ENCODE peak calls at places on chromosomes 13 and 19, in four cellular contexts. H, U, X and N are unnamed samples.
A peak's percentile ranks its signal among the peaks of the same experiment; 100 is the strongest.

GRCh38 chr13:91468301-91468700 is 69.9 kb downstream of the GPC5 start:
- DNase-seq in X (no peak), H (peak; percentile 34), U (no peak), N (no peak)

GRCh38 chr19:51098366-51099069 is 9.7 kb downstream of the CTU1 start:
- DNase-seq in H (no peak), X (no peak), U (no peak), N (no peak)

GRCh38 chr19:15124572-15125231 is 17.5 kb downstream of the SYDE1 start:
- DNase-seq in H (no peak), X (no peak), U (peak; percentile 78), N (peak; percentile 74)

GRCh38 chr19:768424-768823 is 17.5 kb downstream of the MISP start:
- DNase-seq in H (no peak), X (no peak), U (no peak), N (no peak)

GRCh38 chr19:21604351-21604926 is 99.0 kb downstream of the ZNF429 start:
- DNase-seq in H (no peak), U (no peak), X (no peak), N (peak; percentile 27)

GRCh38 chr13:114311908-114312307 is 2.4 kb upstream of the CHAMP1 start:
- DNase-seq in U (no peak), H (no peak), X (no peak), N (no peak)

GRCh38 chr19:3125900-3126524 is 9.8 kb upstream of the GNA15 start:
- DNase-seq in X (peak; percentile 72), H (no peak), U (peak; percentile 85), N (peak; percentile 88)

GRCh38 chr19:52343548-52343947 is 7.5 kb downstream of the ZNF610 start:
- DNase-seq in H (no peak), U (peak; percentile 64), X (peak; percentile 66), N (peak; percentile 25)

GRCh38 chr13:64078025-64078424 is 2662.4 kb upstream of the PCDH20 start:
- DNase-seq in X (no peak), H (no peak), U (no peak), N (no peak)

GRCh38 chr19:42280761-42281174 is 11.7 kb downstream of the CIC start:
- DNase-seq in X (no peak), U (no peak), H (peak; percentile 69), N (peak; percentile 52)

GRCh38 chr13:93715866-93716265 is 489.3 kb downstream of the GPC6 start:
- DNase-seq in H (no peak), X (no peak), U (no peak), N (no peak)

GRCh38 chr13:101988140-101988539 is 413.7 kb downstream of the FGF14 start:
- DNase-seq in X (no peak), U (no peak), H (no peak), N (no peak)

GRCh38 chr13:31207630-31208549 is 8.1 kb downstream of the B3GLCT start:
- DNase-seq in X (no peak), U (no peak), H (no peak), N (no peak)

GRCh38 chr13:103788061-103788652 is 721.9 kb upstream of the SLC10A2 start:
- DNase-seq in X (peak; percentile 10), U (no peak), H (no peak), N (no peak)

GRCh38 chr13:52414963-52415362 is 9.0 kb upstream of the THSD1 start:
- DNase-seq in H (no peak), U (no peak), X (no peak), N (no peak)

GRCh38 chr13:32824671-32825070 is 191.6 kb upstream of the KL start:
- DNase-seq in U (no peak), H (peak; percentile 67), X (no peak), N (no peak)

GRCh38 chr13:28641600-28641926 is 17.4 kb upstream of the POMP start:
- DNase-seq in X (no peak), H (no peak), U (no peak), N (no peak)

GRCh38 chr19:49363265-49364082 is at the start of gene DKKL1:
- DNase-seq in X (peak; percentile 100), H (peak; percentile 98), U (peak; percentile 96), N (peak; percentile 100)

GRCh38 chr19:5367530-5368133 is 27.0 kb upstream of the PTPRS start:
- DNase-seq in H (no peak), U (no peak), X (no peak), N (no peak)

GRCh38 chr19:5365905-5366304 is 25.3 kb upstream of the PTPRS start:
- DNase-seq in X (no peak), U (no peak), H (no peak), N (no peak)

GRCh38 chr19:5369304-5369703 is 28.7 kb upstream of the PTPRS start:
- DNase-seq in H (no peak), U (no peak), X (no peak), N (no peak)

GRCh38 chr19:5372572-5373200 is 32.1 kb upstream of the PTPRS start:
- DNase-seq in X (no peak), U (no peak), H (no peak), N (no peak)

GRCh38 chr19:5369962-5370367 is 29.4 kb upstream of the PTPRS start:
- DNase-seq in X (peak; percentile 91), H (no peak), U (peak; percentile 61), N (peak; percentile 56)
- TF ChIP-seq CTCF in X (peak; percentile 63), H (peak; percentile 45), U (no peak), N (peak; percentile 55)

DNA sequence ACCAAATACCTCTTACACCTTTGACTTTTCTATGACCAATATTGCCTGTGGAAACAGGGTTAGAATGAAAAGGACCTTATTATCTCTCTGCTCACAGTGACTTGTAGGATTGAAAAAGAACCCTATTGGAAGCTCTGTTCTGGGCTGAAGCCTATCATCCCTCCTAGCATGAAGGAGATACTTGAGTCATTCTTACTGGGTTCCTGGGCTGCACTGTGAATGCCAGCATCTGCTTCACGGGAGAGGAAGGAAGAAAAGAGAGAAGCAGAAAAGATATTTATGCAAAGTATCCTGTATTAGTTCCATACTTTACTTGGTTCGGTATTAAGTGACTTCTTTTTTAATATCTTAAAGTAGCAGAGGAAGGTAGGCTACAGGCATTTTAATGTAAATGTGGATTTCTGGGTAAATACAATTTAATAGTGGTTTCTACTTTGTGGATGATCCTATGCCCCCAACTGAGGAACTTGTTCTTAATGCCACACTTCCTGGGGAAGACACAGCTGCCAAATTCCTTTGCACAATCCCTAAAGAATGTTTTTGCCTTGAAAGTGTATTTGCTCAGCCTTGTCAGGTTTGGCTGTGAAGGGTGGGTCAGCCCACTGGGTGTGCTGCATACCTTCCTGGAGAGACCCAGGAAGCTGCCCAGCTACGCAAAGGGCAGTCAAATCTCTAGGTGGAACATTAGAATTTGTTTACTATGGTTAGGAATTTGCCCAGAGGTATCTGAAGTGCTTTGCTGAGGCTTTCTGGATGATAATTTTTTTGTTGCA is 13.7 kb upstream of the SCEL start:
- DNase-seq in X (no peak), U (no peak), H (peak; percentile 85), N (no peak)
- TF ChIP-seq CTCF in X (no peak), U (no peak), H (peak; percentile 5), N (no peak)

GRCh38 chr19:12996542-12997094 is 1.3 kb downstream of the NFIX start:
- DNase-seq in H (no peak), U (no peak), X (no peak), N (no peak)
- TF ChIP-seq CTCF in H (no peak), U (no peak), X (no peak), N (no peak)

GRCh38 chr19:46784262-46785053 is 3.9 kb downstream of the SLC1A5 start:
- DNase-seq in U (peak; percentile 86), H (peak; percentile 97), X (peak; percentile 12), N (peak; percentile 92)
- TF ChIP-seq CTCF in U (peak; percentile 7), H (peak; percentile 47), X (no peak), N (no peak)

GRCh38 chr19:20558571-20558970 is 7.0 kb downstream of the ZNF737 start:
- DNase-seq in H (no peak), U (no peak), X (no peak), N (no peak)

DNA sequence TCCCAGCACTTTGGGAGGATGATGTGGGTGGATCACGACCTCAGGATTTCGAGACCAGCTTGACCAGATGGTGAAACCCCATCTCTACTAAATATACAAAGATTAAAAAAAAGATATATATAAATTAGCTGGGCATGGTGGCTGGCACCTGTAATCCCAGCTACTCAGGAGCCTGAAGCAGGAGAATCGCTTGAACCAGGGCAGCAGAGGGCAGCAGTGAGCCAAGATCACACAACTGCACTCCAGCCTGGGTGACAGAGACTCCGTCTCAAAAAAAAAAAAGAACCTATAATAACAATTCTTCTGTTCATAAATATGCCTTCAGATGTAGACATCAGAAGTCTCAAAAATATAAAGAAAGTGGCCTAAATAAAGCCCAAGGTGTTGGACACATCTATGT is 7.6 kb downstream of the ZNF737 start:
- DNase-seq in U (no peak), X (peak; percentile 46), H (no peak), N (no peak)
- TF ChIP-seq CTCF in U (no peak), X (peak; percentile 14), H (no peak), N (no peak)

GRCh38 chr13:95740921-95741320 is 64.0 kb downstream of the DNAJC3 start:
- DNase-seq in U (no peak), H (no peak), X (no peak), N (no peak)

GRCh38 chr13:95745752-95746151 is 68.8 kb downstream of the DNAJC3 start:
- DNase-seq in H (no peak), X (no peak), U (no peak), N (no peak)

GRCh38 chr13:95741584-95742563 is 64.9 kb downstream of the DNAJC3 start:
- DNase-seq in H (no peak), U (no peak), X (no peak), N (no peak)

GRCh38 chr13:95745289-95745688 is 68.3 kb downstream of the DNAJC3 start:
- DNase-seq in U (no peak), X (no peak), H (no peak), N (no peak)

GRCh38 chr13:95743192-95743591 is 66.3 kb downstream of the DNAJC3 start:
- DNase-seq in U (no peak), X (no peak), H (no peak), N (no peak)
- TF ChIP-seq CTCF in U (no peak), X (no peak), H (no peak), N (no peak)